ENCODE peak calls at places on chromosomes 11 and 22, in seven cellular contexts. H is EL; A is fibroblast of the conjunctiva; O is HCEC 1CT; Y is sigmoid colon; E is endothelial cell; R is activated naive CD8-positive, alpha-beta T cell treated with anti-CD3 and anti-CD28 coated beads, Interleukin-2, amount 50 U/mL, for 16 hours. N is an unnamed sample.
A peak's percentile ranks its signal among the peaks of the same experiment; 100 is the strongest.

GRCh38 chr11:115334932-115335788 is 169.1 kb downstream of the CADM1 start:
- DNase-seq in H (peak; percentile 4), A (no peak), O (peak; percentile 18), Y (no peak), E (no peak), R (no peak), N (peak; percentile 15)

GRCh38 chr11:92022499-92022898 is 202.1 kb upstream of the FAT3 start:
- DNase-seq in H (no peak), A (no peak), O (no peak), Y (no peak), E (no peak), R (no peak), N (no peak)

GRCh38 chr11:8261316-8261715 is 2.4 kb downstream of the LMO1 start:
- DNase-seq in H (no peak), A (no peak), O (no peak), Y (peak; percentile 37), E (no peak), R (no peak), N (no peak)

GRCh38 chr11:76123243-76123642 is 83.1 kb downstream of the WNT11 start:
- DNase-seq in H (peak; percentile 17), A (no peak), O (no peak), Y (no peak), E (no peak), R (no peak), N (no peak)

GRCh38 chr11:110389946-110390345 is 39.8 kb upstream of the FDX1 start:
- DNase-seq in H (no peak), A (no peak), O (no peak), Y (no peak), E (no peak), R (no peak), N (no peak)

GRCh38 chr11:122741613-122742012 is 86.1 kb downstream of the UBASH3B start:
- DNase-seq in H (peak; percentile 36), A (no peak), O (peak; percentile 48), Y (peak; percentile 84), E (no peak), R (no peak), N (no peak)

GRCh38 chr11:22065472-22065871 is 127.4 kb upstream of the ANO5 start:
- DNase-seq in H (no peak), A (no peak), O (no peak), Y (no peak), E (no peak), R (no peak), N (no peak)

GRCh38 chr11:112279901-112280267 is 19.2 kb upstream of the PLET1 start:
- DNase-seq in H (peak; percentile 45), A (peak; percentile 32), O (peak; percentile 46), Y (peak; percentile 77), E (peak; percentile 76), R (peak; percentile 57), N (peak; percentile 50)

GRCh38 chr11:58286249-58286648 is 18.2 kb upstream of the OR10W1 start:
- DNase-seq in H (peak; percentile 52), A (peak; percentile 0), O (peak; percentile 68), Y (no peak), E (peak; percentile 8), R (no peak), N (peak; percentile 12)

GRCh38 chr22:39243443-39244072 is 1.2 kb downstream of the PDGFB start:
- DNase-seq in H (no peak), A (no peak), O (no peak), Y (no peak), E (no peak), R (no peak), N (no peak)

GRCh38 chr22:40512426-40513136 is 123.9 kb downstream of the MRTFA start:
- DNase-seq in H (peak; percentile 99), A (peak; percentile 93), O (peak; percentile 98), Y (peak; percentile 78), E (no peak), R (no peak), N (peak; percentile 96)

GRCh38 chr22:30591191-30591587 is 521 bp downstream of the PES1 start:
- DNase-seq in H (peak; percentile 22), A (no peak), O (peak; percentile 25), Y (no peak), E (no peak), R (no peak), N (no peak)